ENCODE peak calls at places on chromosome 15, in four cellular contexts. U is esophagus squamous epithelium, Q is breast epithelium, X is thyroid gland. I is an unnamed sample.
A peak's percentile ranks its signal among the peaks of the same experiment; 100 is the strongest.

GRCh38 chr15:91941871-91942270 is 88.4 kb downstream of the SLCO3A1 start:
- DNase-seq in U (no peak), Q (no peak), X (no peak), I (no peak)

GRCh38 chr15:42270551-42270950 is 2.5 kb upstream of the GANC start:
- DNase-seq in Q (no peak), U (no peak), X (no peak), I (no peak)

GRCh38 chr15:62603757-62604156 is 438.7 kb upstream of the C2CD4B start:
- DNase-seq in U (no peak), X (no peak), Q (no peak), I (no peak)

GRCh38 chr15:56760186-56760585 is 26.9 kb upstream of the ZNF280D start:
- DNase-seq in Q (no peak), U (no peak), X (no peak), I (no peak)

GRCh38 chr15:83066034-83066760 is 855 bp downstream of the BTBD1 start:
- DNase-seq in X (peak; percentile 49), U (no peak), Q (no peak), I (no peak)

GRCh38 chr15:94383041-94383440 is 151.7 kb downstream of the MCTP2 start:
- DNase-seq in Q (no peak), X (no peak), U (no peak), I (no peak)

GRCh38 chr15:89794627-89795241 is 18.6 kb downstream of the MESP2 start:
- DNase-seq in X (peak; percentile 44), Q (no peak), U (no peak), I (no peak)

GRCh38 chr15:71364117-71364584 is 248.9 kb downstream of the THSD4 start:
- DNase-seq in Q (no peak), X (no peak), U (no peak), I (no peak)

GRCh38 chr15:90016721-90017120 is 15.6 kb downstream of the ZNF710 start:
- DNase-seq in X (no peak), Q (no peak), U (no peak), I (no peak)

GRCh38 chr15:100277087-100277855 is 64.5 kb downstream of the ADAMTS17 start:
- DNase-seq in X (no peak), Q (no peak), U (no peak), I (no peak)

GRCh38 chr15:100281096-100281917 is 60.5 kb downstream of the ADAMTS17 start:
- DNase-seq in Q (no peak), X (no peak), U (no peak), I (no peak)

GRCh38 chr15:100278596-100279380 is 63.0 kb downstream of the ADAMTS17 start:
- DNase-seq in X (no peak), U (no peak), Q (no peak), I (no peak)

GRCh38 chr15:100279849-100280248 is 61.9 kb downstream of the ADAMTS17 start:
- DNase-seq in Q (no peak), X (no peak), U (no peak), I (no peak)

GRCh38 chr15:100279446-100279845 is 62.3 kb downstream of the ADAMTS17 start:
- DNase-seq in X (no peak), U (no peak), Q (no peak), I (no peak)
- TF ChIP-seq POLR2A in X (no peak), U (no peak), Q (no peak), I (no peak)

DNA sequence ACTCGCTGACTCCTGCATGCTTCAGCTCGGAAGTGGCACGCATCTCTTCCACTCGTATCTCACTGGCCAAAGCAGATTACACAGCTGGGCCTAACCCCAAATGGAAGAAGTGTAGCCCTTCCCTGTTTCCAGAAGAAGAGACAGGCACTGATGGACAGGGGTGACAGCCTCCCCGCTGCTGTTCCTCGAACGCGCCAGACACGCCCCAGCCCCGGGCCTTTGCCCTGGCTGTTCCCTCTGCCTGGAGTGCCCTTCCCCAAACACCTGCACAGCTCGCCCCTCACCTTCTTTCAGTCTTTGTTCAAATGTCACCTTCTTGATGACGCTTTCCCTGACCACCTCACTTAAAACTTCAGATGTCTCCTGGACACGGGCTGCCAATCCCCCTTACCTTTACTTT is 26.0 kb upstream of the CYP11A1 start:
- DNase-seq in Q (no peak), X (no peak), U (no peak), I (no peak)
- H3K27ac ChIP-seq in Q (no peak overlapping the region), X (no peak overlapping the region), U (no peak overlapping the region), I (no peak overlapping the region)

GRCh38 chr15:93372209-93372910 is 283.3 kb upstream of the RGMA start:
- DNase-seq in X (no peak), Q (no peak), U (no peak), I (no peak)
- TF ChIP-seq POLR2A in X (no peak), Q (no peak), U (no peak), I (no peak)

GRCh38 chr15:85750807-85751730 is 43.7 kb downstream of the KLHL25 start:
- DNase-seq in U (no peak), X (no peak), Q (peak; percentile 28), I (peak; percentile 14)

GRCh38 chr15:85750319-85750806 is 44.4 kb downstream of the KLHL25 start:
- DNase-seq in Q (peak; percentile 58), U (no peak), X (peak; percentile 81), I (no peak)

GRCh38 chr15:85752591-85752990 is 42.1 kb downstream of the KLHL25 start:
- DNase-seq in X (peak; percentile 96), U (no peak), Q (peak; percentile 80), I (peak; percentile 11)

GRCh38 chr15:85753261-85753660 is 41.5 kb downstream of the KLHL25 start:
- DNase-seq in Q (peak; percentile 14), U (no peak), X (no peak), I (no peak)

DNA sequence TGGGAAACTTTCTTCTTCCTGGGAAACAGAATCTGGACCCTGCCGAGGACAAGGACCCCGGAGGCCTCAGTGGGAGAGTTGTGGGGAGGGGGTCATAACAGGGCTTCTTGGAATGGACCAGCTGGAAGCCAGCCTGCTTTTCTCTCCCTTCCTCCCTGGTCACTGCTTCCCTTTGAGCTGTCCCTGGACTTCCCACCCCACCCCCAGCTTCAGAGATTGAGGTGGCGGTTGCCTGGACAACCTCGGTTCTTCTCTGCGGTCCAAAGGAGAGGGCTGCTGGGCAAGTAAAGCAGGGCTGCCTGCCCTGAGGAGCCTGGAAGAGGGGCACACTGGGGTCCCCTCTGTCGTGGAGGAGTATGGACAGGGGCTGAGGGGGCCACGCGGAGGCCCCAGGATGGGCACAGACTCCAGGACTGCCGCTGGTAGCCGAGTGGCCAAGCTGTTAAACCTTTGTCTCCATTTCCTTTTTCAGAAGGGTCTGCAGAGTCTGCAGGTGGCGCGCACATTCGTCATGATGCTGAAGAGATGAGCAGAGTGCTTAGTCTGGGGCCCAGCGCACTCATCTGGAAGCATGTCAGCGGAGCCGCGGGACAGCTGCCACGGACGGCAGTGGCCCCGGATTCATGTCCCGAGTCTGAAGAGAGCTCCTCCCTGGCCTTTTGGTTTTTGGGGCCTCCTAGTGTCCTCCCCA is 42.8 kb downstream of the KLHL25 start:
- DNase-seq in X (peak; percentile 75), Q (peak; percentile 7), U (no peak), I (peak; percentile 13)
- H3K27ac ChIP-seq in X (peak overlapping the region; percentile 33), Q (peak overlapping the region; percentile 93), U (peak overlapping the region; percentile 81), I (peak overlapping the region; percentile 69)

DNA sequence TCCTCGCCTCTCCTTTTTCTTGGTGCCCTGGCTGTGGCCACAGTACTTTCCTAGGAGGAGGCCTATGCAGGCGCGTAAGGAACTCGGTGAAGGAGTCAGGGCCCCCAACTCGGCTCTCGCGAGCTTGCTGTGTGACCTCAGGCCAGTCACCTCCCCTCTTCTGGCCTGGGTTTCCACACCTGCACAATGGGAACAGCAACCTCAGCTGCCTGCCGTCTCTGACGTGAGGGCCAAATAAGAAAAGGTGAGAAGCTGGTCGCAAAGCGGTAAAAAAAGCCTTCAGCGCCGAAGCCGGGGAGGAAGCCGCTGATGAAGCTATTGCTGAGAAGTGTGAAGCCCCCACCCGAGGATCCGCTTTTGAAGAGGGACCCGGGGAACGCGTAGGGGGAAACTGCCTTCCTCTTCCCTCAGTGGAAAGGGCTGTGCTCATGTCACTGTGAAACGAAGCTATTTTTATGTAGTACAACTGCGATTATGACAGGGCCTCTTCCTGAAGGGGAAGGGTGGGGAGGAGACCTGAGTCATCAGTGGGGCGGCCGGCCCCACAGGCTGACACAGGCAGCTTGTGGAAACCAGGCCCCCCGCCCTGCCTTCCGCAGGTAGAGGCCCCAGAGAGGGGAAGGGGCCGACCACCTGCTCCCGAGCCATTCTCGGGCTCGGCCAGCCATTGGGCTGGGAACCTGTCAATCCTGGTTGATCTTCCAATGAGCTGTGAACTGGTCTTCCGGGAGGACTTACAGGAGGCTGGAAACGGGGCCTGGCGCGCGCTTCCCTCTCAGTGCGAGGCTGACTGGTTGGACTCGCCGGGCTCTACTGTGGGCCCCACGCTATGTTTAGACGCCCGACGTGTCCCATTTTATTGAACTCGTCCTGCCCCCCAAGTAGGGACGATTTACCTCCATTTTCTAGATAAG is 18.0 kb upstream of the ANKDD1A start:
- DNase-seq in X (peak; percentile 94), Q (peak; percentile 81), U (peak; percentile 88), I (peak; percentile 94)
- TF ChIP-seq POLR2A in X (no peak), Q (no peak), U (peak; percentile 73), I (peak; percentile 8)